ENCODE peak calls at places on chromosome 15, in eight cellular contexts. One of them, this sample, is unnamed.

GRCh38 chr15:89179966-89180875 is 41.2 kb downstream of the RLBP1 start:
- DNase-seq in tibial nerve: no peak
- DNase-seq in astrocyte of the cerebellum: no peak
- DNase-seq in CD4-positive, alpha-beta T cell: no peak
- DNase-seq in astrocyte of the spinal cord: peak; percentile 43
- DNase-seq in choroid plexus epithelial cell: peak; percentile 81
- DNase-seq in GM20000: peak; percentile 28
- DNase-seq in IMR-90: peak; percentile 32
- DNase-seq in this sample: no peak

GRCh38 chr15:62110000-62110851 is 43.4 kb downstream of the C2CD4A start:
- DNase-seq in tibial nerve: no peak
- DNase-seq in astrocyte of the cerebellum: no peak
- DNase-seq in CD4-positive, alpha-beta T cell: no peak
- DNase-seq in astrocyte of the spinal cord: peak; percentile 70
- DNase-seq in choroid plexus epithelial cell: peak; percentile 60
- DNase-seq in GM20000: no peak
- DNase-seq in IMR-90: peak; percentile 62
- DNase-seq in this sample: no peak

GRCh38 chr15:48614051-48614450 is 31.5 kb downstream of the FBN1 start:
- DNase-seq in tibial nerve: no peak
- DNase-seq in astrocyte of the cerebellum: no peak
- DNase-seq in CD4-positive, alpha-beta T cell: no peak
- DNase-seq in astrocyte of the spinal cord: no peak
- DNase-seq in choroid plexus epithelial cell: no peak
- DNase-seq in GM20000: no peak
- DNase-seq in IMR-90: no peak
- DNase-seq in this sample: no peak

GRCh38 chr15:90706394-90707327 is 10.5 kb upstream of the BLM start:
- DNase-seq in tibial nerve: no peak
- DNase-seq in astrocyte of the cerebellum: no peak
- DNase-seq in CD4-positive, alpha-beta T cell: no peak
- DNase-seq in astrocyte of the spinal cord: no peak
- DNase-seq in choroid plexus epithelial cell: no peak
- DNase-seq in GM20000: no peak
- DNase-seq in IMR-90: no peak
- DNase-seq in this sample: no peak

GRCh38 chr15:65595960-65596359 is 15.0 kb downstream of the INTS14 start:
- DNase-seq in tibial nerve: no peak
- DNase-seq in astrocyte of the cerebellum: no peak
- DNase-seq in CD4-positive, alpha-beta T cell: no peak
- DNase-seq in astrocyte of the spinal cord: no peak
- DNase-seq in choroid plexus epithelial cell: peak; percentile 25
- DNase-seq in GM20000: no peak
- DNase-seq in IMR-90: no peak
- DNase-seq in this sample: no peak

GRCh38 chr15:90201150-90201943 is at the start of gene SEMA4B:
- DNase-seq in tibial nerve: peak; percentile 45
- DNase-seq in astrocyte of the cerebellum: no peak
- DNase-seq in CD4-positive, alpha-beta T cell: peak; percentile 53
- DNase-seq in astrocyte of the spinal cord: peak; percentile 40
- DNase-seq in choroid plexus epithelial cell: peak; percentile 40
- DNase-seq in GM20000: peak; percentile 97
- DNase-seq in IMR-90: peak; percentile 32
- DNase-seq in this sample: peak; percentile 92

GRCh38 chr15:33700695-33701303 is 267.5 kb upstream of the CHRM5 start:
- DNase-seq in tibial nerve: peak; percentile 83
- DNase-seq in astrocyte of the cerebellum: peak; percentile 69
- DNase-seq in CD4-positive, alpha-beta T cell: peak; percentile 48
- DNase-seq in astrocyte of the spinal cord: peak; percentile 78
- DNase-seq in choroid plexus epithelial cell: peak; percentile 93
- DNase-seq in GM20000: peak; percentile 66
- DNase-seq in IMR-90: peak; percentile 77
- DNase-seq in this sample: peak; percentile 56

GRCh38 chr15:79811406-79812405 is 85.1 kb downstream of the MTHFS start:
- DNase-seq in tibial nerve: peak; percentile 35
- DNase-seq in astrocyte of the cerebellum: peak; percentile 57
- DNase-seq in CD4-positive, alpha-beta T cell: no peak
- DNase-seq in astrocyte of the spinal cord: peak; percentile 28
- DNase-seq in choroid plexus epithelial cell: peak; percentile 60
- DNase-seq in GM20000: no peak
- DNase-seq in IMR-90: peak; percentile 25
- DNase-seq in this sample: no peak

GRCh38 chr15:62779041-62779810 is 263.3 kb upstream of the TPM1 start:
- DNase-seq in tibial nerve: peak; percentile 58
- DNase-seq in astrocyte of the cerebellum: no peak
- DNase-seq in CD4-positive, alpha-beta T cell: no peak
- DNase-seq in astrocyte of the spinal cord: peak; percentile 67
- DNase-seq in choroid plexus epithelial cell: peak; percentile 80
- DNase-seq in GM20000: no peak
- DNase-seq in IMR-90: peak; percentile 78
- DNase-seq in this sample: no peak

GRCh38 chr15:87827126-87827525 is 429.4 kb downstream of the NTRK3 start:
- DNase-seq in tibial nerve: no peak
- DNase-seq in astrocyte of the cerebellum: no peak
- DNase-seq in CD4-positive, alpha-beta T cell: no peak
- DNase-seq in astrocyte of the spinal cord: peak; percentile 49
- DNase-seq in choroid plexus epithelial cell: peak; percentile 71
- DNase-seq in GM20000: no peak
- DNase-seq in IMR-90: peak; percentile 63
- DNase-seq in this sample: no peak

GRCh38 chr15:43483306-43484128 is 9.4 kb downstream of the TP53BP1 start:
- DNase-seq in tibial nerve: no peak
- DNase-seq in astrocyte of the cerebellum: no peak
- DNase-seq in CD4-positive, alpha-beta T cell: no peak
- DNase-seq in astrocyte of the spinal cord: no peak
- DNase-seq in choroid plexus epithelial cell: peak; percentile 61
- DNase-seq in GM20000: no peak
- DNase-seq in IMR-90: no peak
- DNase-seq in this sample: no peak

GRCh38 chr15:34708422-34708821 is 46.4 kb downstream of the GJD2 start:
- DNase-seq in tibial nerve: no peak
- DNase-seq in astrocyte of the cerebellum: peak; percentile 34
- DNase-seq in CD4-positive, alpha-beta T cell: no peak
- DNase-seq in astrocyte of the spinal cord: peak; percentile 53
- DNase-seq in choroid plexus epithelial cell: peak; percentile 74
- DNase-seq in GM20000: peak; percentile 33
- DNase-seq in IMR-90: peak; percentile 66
- DNase-seq in this sample: peak; percentile 24

GRCh38 chr15:72796515-72797337 is 13.2 kb upstream of the ADPGK start:
- DNase-seq in tibial nerve: no peak
- DNase-seq in astrocyte of the cerebellum: no peak
- DNase-seq in CD4-positive, alpha-beta T cell: no peak
- DNase-seq in astrocyte of the spinal cord: peak; percentile 35
- DNase-seq in choroid plexus epithelial cell: peak; percentile 33
- DNase-seq in GM20000: peak; percentile 85
- DNase-seq in IMR-90: peak; percentile 16
- DNase-seq in this sample: peak; percentile 76

GRCh38 chr15:79897380-79897678 is 515 bp upstream of the MTHFS start:
- DNase-seq in tibial nerve: peak; percentile 20
- DNase-seq in astrocyte of the cerebellum: no peak
- DNase-seq in CD4-positive, alpha-beta T cell: no peak
- DNase-seq in astrocyte of the spinal cord: peak; percentile 19
- DNase-seq in choroid plexus epithelial cell: peak; percentile 35
- DNase-seq in GM20000: no peak
- DNase-seq in IMR-90: no peak
- DNase-seq in this sample: no peak

GRCh38 chr15:80188293-80188692 is 35.5 kb downstream of the FAH start:
- DNase-seq in tibial nerve: no peak
- DNase-seq in astrocyte of the cerebellum: no peak
- DNase-seq in CD4-positive, alpha-beta T cell: no peak
- DNase-seq in astrocyte of the spinal cord: no peak
- DNase-seq in choroid plexus epithelial cell: no peak
- DNase-seq in GM20000: no peak
- DNase-seq in IMR-90: no peak
- DNase-seq in this sample: no peak

GRCh38 chr15:81000144-81000625 is 538 bp upstream of the TLNRD1 start:
- DNase-seq in tibial nerve: no peak
- DNase-seq in astrocyte of the cerebellum: no peak
- DNase-seq in CD4-positive, alpha-beta T cell: no peak
- DNase-seq in astrocyte of the spinal cord: no peak
- DNase-seq in choroid plexus epithelial cell: peak; percentile 41
- DNase-seq in GM20000: peak; percentile 36
- DNase-seq in IMR-90: no peak
- DNase-seq in this sample: no peak

GRCh38 chr15:48119277-48119676 is 1.5 kb upstream of the SLC24A5 start:
- DNase-seq in tibial nerve: no peak
- DNase-seq in astrocyte of the cerebellum: no peak
- DNase-seq in CD4-positive, alpha-beta T cell: no peak
- DNase-seq in astrocyte of the spinal cord: no peak
- DNase-seq in choroid plexus epithelial cell: no peak
- DNase-seq in GM20000: no peak
- DNase-seq in IMR-90: no peak
- DNase-seq in this sample: no peak

GRCh38 chr15:101252836-101253235 is 988 bp upstream of the CHSY1 start:
- DNase-seq in tibial nerve: no peak
- DNase-seq in astrocyte of the cerebellum: no peak
- DNase-seq in CD4-positive, alpha-beta T cell: no peak
- DNase-seq in astrocyte of the spinal cord: no peak
- DNase-seq in choroid plexus epithelial cell: no peak
- DNase-seq in GM20000: no peak
- DNase-seq in IMR-90: no peak
- DNase-seq in this sample: no peak

GRCh38 chr15:101251830-101252820 is at the start of gene CHSY1:
- DNase-seq in tibial nerve: peak; percentile 91
- DNase-seq in astrocyte of the cerebellum: peak; percentile 86
- DNase-seq in CD4-positive, alpha-beta T cell: peak; percentile 72
- DNase-seq in astrocyte of the spinal cord: peak; percentile 97
- DNase-seq in choroid plexus epithelial cell: peak; percentile 97
- DNase-seq in GM20000: peak; percentile 94
- DNase-seq in IMR-90: peak; percentile 93
- DNase-seq in this sample: peak; percentile 88

GRCh38 chr15:101255066-101255415 is 3.2 kb upstream of the CHSY1 start:
- DNase-seq in tibial nerve: no peak
- DNase-seq in astrocyte of the cerebellum: no peak
- DNase-seq in CD4-positive, alpha-beta T cell: no peak
- DNase-seq in astrocyte of the spinal cord: no peak
- DNase-seq in choroid plexus epithelial cell: no peak
- DNase-seq in GM20000: no peak
- DNase-seq in IMR-90: peak; percentile 41
- DNase-seq in this sample: no peak

GRCh38 chr15:101255615-101256350 is 3.9 kb upstream of the CHSY1 start:
- DNase-seq in tibial nerve: no peak
- DNase-seq in astrocyte of the cerebellum: no peak
- DNase-seq in CD4-positive, alpha-beta T cell: no peak
- DNase-seq in astrocyte of the spinal cord: peak; percentile 76
- DNase-seq in choroid plexus epithelial cell: peak; percentile 93
- DNase-seq in GM20000: no peak
- DNase-seq in IMR-90: peak; percentile 92
- DNase-seq in this sample: no peak

GRCh38 chr15:101254157-101255065 is 2.6 kb upstream of the CHSY1 start:
- DNase-seq in tibial nerve: no peak
- DNase-seq in astrocyte of the cerebellum: no peak
- DNase-seq in CD4-positive, alpha-beta T cell: no peak
- DNase-seq in astrocyte of the spinal cord: no peak
- DNase-seq in choroid plexus epithelial cell: no peak
- DNase-seq in GM20000: no peak
- DNase-seq in IMR-90: no peak
- DNase-seq in this sample: no peak
- TF ChIP-seq CTCF in tibial nerve: no peak
- TF ChIP-seq CTCF in astrocyte of the cerebellum: no peak
- TF ChIP-seq CTCF in CD4-positive, alpha-beta T cell: no peak
- TF ChIP-seq CTCF in astrocyte of the spinal cord: no peak
- TF ChIP-seq CTCF in choroid plexus epithelial cell: no peak
- TF ChIP-seq CTCF in GM20000: no peak
- TF ChIP-seq CTCF in IMR-90: no peak
- TF ChIP-seq CTCF in this sample: no peak

DNA sequence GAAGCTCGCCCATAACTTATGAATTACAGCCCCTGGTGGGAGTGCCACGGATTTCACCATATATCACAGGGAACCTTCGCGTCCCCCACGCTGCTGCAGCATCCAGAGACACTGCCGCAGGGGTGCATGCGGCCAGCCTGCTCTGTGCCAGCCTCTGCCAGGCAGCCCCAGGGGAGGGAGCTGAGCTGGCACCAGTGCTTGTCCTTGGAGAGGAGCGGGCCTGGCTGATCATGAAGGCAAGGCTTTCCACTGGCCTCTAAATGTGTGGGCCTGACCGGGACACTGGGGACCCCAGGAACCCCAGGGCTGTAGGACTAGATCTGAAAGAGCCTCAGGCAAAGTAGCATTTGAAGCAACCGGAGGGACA is 114.3 kb downstream of the ETFA start:
- DNase-seq in tibial nerve: no peak
- DNase-seq in astrocyte of the cerebellum: no peak
- DNase-seq in CD4-positive, alpha-beta T cell: no peak
- DNase-seq in astrocyte of the spinal cord: no peak
- DNase-seq in choroid plexus epithelial cell: no peak
- DNase-seq in GM20000: no peak
- DNase-seq in IMR-90: no peak
- DNase-seq in this sample: no peak
- TF ChIP-seq CTCF in tibial nerve: no peak
- TF ChIP-seq CTCF in astrocyte of the cerebellum: no peak
- TF ChIP-seq CTCF in CD4-positive, alpha-beta T cell: no peak
- TF ChIP-seq CTCF in astrocyte of the spinal cord: no peak
- TF ChIP-seq CTCF in choroid plexus epithelial cell: no peak
- TF ChIP-seq CTCF in GM20000: no peak
- TF ChIP-seq CTCF in IMR-90: no peak
- TF ChIP-seq CTCF in this sample: no peak

GRCh38 chr15:58077427-58077826 is 11.9 kb upstream of the ALDH1A2 start:
- DNase-seq in tibial nerve: no peak
- DNase-seq in astrocyte of the cerebellum: no peak
- DNase-seq in CD4-positive, alpha-beta T cell: no peak
- DNase-seq in astrocyte of the spinal cord: no peak
- DNase-seq in choroid plexus epithelial cell: peak; percentile 34
- DNase-seq in GM20000: no peak
- DNase-seq in IMR-90: no peak
- DNase-seq in this sample: peak; percentile 9
- TF ChIP-seq CTCF in tibial nerve: no peak
- TF ChIP-seq CTCF in astrocyte of the cerebellum: peak; percentile 22
- TF ChIP-seq CTCF in CD4-positive, alpha-beta T cell: no peak
- TF ChIP-seq CTCF in astrocyte of the spinal cord: peak; percentile 31
- TF ChIP-seq CTCF in choroid plexus epithelial cell: peak; percentile 50
- TF ChIP-seq CTCF in GM20000: no peak
- TF ChIP-seq CTCF in IMR-90: no peak
- TF ChIP-seq CTCF in this sample: no peak

DNA sequence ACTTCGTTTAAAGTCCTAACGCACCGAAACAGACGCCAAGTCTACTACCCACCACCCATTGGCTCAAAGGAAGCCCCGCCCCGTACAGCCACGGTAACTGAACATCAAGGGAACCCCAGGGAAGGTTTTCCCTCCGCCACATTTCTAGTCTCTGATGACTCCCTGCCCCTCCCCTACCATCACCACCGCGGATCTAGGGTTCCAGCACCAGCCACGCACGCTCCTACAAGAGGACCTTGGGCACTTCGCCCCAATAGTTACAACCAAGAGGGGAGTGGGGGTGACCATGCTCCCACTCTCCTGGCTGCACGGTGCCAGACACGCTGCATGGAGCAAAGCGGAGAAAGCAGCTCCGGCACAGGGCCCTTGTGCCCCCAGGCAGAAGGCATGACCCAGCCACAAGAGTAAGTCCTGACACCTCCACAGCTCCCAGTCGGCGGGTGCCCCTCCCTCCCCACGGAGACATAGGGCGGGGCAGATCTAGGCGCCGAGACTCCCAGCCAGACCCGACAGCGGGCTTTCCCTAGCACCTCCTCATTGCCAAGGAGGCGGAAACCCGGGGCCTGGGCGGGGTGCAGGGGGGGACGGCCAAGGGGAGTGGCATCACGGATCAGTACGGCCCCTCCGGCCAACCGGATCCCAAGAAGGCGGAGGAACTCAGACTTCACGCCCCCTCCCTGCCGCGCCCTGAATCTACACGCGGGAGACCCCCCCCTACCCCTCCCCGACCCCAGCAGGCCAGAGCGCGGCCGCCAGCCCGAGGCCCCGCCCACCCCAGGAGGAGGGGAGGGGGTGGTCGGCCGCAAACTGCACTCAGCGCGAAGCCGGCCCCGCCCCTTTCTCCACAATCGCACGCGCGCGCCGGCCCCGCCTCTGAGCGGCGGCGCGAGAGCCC is 936 bp downstream of the SIN3A start:
- DNase-seq in tibial nerve: peak; percentile 93
- DNase-seq in astrocyte of the cerebellum: peak; percentile 94
- DNase-seq in CD4-positive, alpha-beta T cell: peak; percentile 94
- DNase-seq in astrocyte of the spinal cord: peak; percentile 99
- DNase-seq in choroid plexus epithelial cell: peak; percentile 99
- DNase-seq in GM20000: peak; percentile 83
- DNase-seq in IMR-90: peak; percentile 96
- DNase-seq in this sample: peak; percentile 87
- TF ChIP-seq CTCF in tibial nerve: no peak
- TF ChIP-seq CTCF in astrocyte of the cerebellum: no peak
- TF ChIP-seq CTCF in CD4-positive, alpha-beta T cell: no peak
- TF ChIP-seq CTCF in astrocyte of the spinal cord: no peak
- TF ChIP-seq CTCF in choroid plexus epithelial cell: no peak
- TF ChIP-seq CTCF in GM20000: no peak
- TF ChIP-seq CTCF in IMR-90: no peak
- TF ChIP-seq CTCF in this sample: no peak